ENCODE peak calls at places on chromosomes 6 and 20, in seven cellular contexts. X, T, U, Z, D, I and A are unnamed samples.

GRCh38 chr20:33709905-33710541 is 10.1 kb downstream of the PXMP4 start:
- DNase-seq in X (no peak), T (no peak), U (no peak), Z (no peak), D (no peak), I (no peak), A (no peak)

GRCh38 chr6:170516783-170517616 is 36.1 kb downstream of the PSMB1 start:
- DNase-seq in X (no peak), T (no peak), U (no peak), Z (no peak), D (peak; percentile 61), I (no peak), A (no peak)

GRCh38 chr20:34675561-34675960 is 1.3 kb downstream of the PIGU start:
- DNase-seq in X (no peak), T (no peak), U (no peak), Z (no peak), D (no peak), I (no peak), A (no peak)

GRCh38 chr6:89208551-89208950 is 8.6 kb downstream of the GABRR1 start:
- DNase-seq in X (no peak), T (no peak), U (no peak), Z (no peak), D (no peak), I (no peak), A (no peak)

GRCh38 chr6:53294095-53294494 is 54.7 kb downstream of the ELOVL5 start:
- DNase-seq in X (no peak), T (no peak), U (no peak), Z (no peak), D (no peak), I (no peak), A (no peak)

GRCh38 chr20:32456869-32457421 is 98.8 kb downstream of the ASXL1 start:
- DNase-seq in X (peak; percentile 69), T (peak; percentile 61), U (peak; percentile 84), Z (peak; percentile 25), D (peak; percentile 70), I (peak; percentile 86), A (no peak)

GRCh38 chr6:54846243-54846856 is at the start of gene FAM83B:
- DNase-seq in X (no peak), T (peak; percentile 57), U (peak; percentile 66), Z (no peak), D (no peak), I (peak; percentile 74), A (no peak)

GRCh38 chr6:61649845-61650244 is 636.2 kb downstream of the KHDRBS2 start:
- DNase-seq in X (no peak), T (no peak), U (no peak), Z (no peak), D (no peak), I (no peak), A (no peak)

GRCh38 chr6:41298785-41299498 is 12.5 kb upstream of the TREM1 start:
- DNase-seq in X (no peak), T (no peak), U (no peak), Z (no peak), D (no peak), I (no peak), A (no peak)

GRCh38 chr6:33962186-33962585 is 158.4 kb upstream of the MLN start:
- DNase-seq in X (no peak), T (no peak), U (no peak), Z (no peak), D (no peak), I (peak; percentile 61), A (no peak)

GRCh38 chr6:22101163-22101562 is 195.7 kb downstream of the PRL start:
- DNase-seq in X (no peak), T (no peak), U (no peak), Z (no peak), D (no peak), I (no peak), A (no peak)

GRCh38 chr6:113980937-113981554 is 10.1 kb upstream of the HDAC2 start:
- DNase-seq in X (no peak), T (no peak), U (no peak), Z (no peak), D (peak; percentile 23), I (no peak), A (peak; percentile 27)

GRCh38 chr6:38871745-38872568 is 156.8 kb downstream of the DNAH8 start:
- DNase-seq in X (no peak), T (no peak), U (no peak), Z (peak; percentile 14), D (peak; percentile 38), I (no peak), A (peak; percentile 42)

GRCh38 chr6:142763205-142763604 is 181.8 kb downstream of the HIVEP2 start:
- DNase-seq in X (peak; percentile 66), T (no peak), U (no peak), Z (no peak), D (no peak), I (no peak), A (no peak)

GRCh38 chr6:27066381-27066780 is 181.1 kb upstream of the PRSS16 start:
- DNase-seq in X (no peak), T (no peak), U (no peak), Z (no peak), D (no peak), I (no peak), A (no peak)

GRCh38 chr6:100664274-100665040 is 199.7 kb upstream of the SIM1 start:
- DNase-seq in X (no peak), T (no peak), U (no peak), Z (no peak), D (peak; percentile 20), I (no peak), A (no peak)

GRCh38 chr6:149252626-149253025 is 64.9 kb upstream of the TAB2 start:
- DNase-seq in X (no peak), T (no peak), U (no peak), Z (no peak), D (no peak), I (no peak), A (no peak)

GRCh38 chr6:160996316-160996715 is 4.7 kb downstream of the MAP3K4 start:
- DNase-seq in X (no peak), T (no peak), U (no peak), Z (no peak), D (no peak), I (no peak), A (no peak)

GRCh38 chr20:9130407-9130995 is 61.6 kb downstream of the PLCB4 start:
- DNase-seq in X (no peak), T (no peak), U (no peak), Z (no peak), D (no peak), I (no peak), A (no peak)
- H3K27ac ChIP-seq in X (no peak overlapping the region), T (no peak overlapping the region), U (no peak overlapping the region), Z (no peak overlapping the region), D (no peak overlapping the region), I (no peak overlapping the region), A (no peak overlapping the region)

GRCh38 chr20:4966826-4967751 is 34.2 kb downstream of the SLC23A2 start:
- DNase-seq in X (no peak), T (no peak), U (no peak), Z (no peak), D (peak; percentile 82), I (no peak), A (no peak)
- H3K27ac ChIP-seq in X (peak overlapping the region; percentile 74), T (no peak overlapping the region), U (no peak overlapping the region), Z (no peak overlapping the region), D (peak overlapping the region; percentile 76), I (no peak overlapping the region), A (no peak overlapping the region)

GRCh38 chr6:36788186-36788585 is 51.1 kb downstream of the CPNE5 start:
- DNase-seq in X (no peak), T (no peak), U (peak; percentile 6), Z (no peak), D (no peak), I (no peak), A (no peak)
- H3K27ac ChIP-seq in X (no peak overlapping the region), T (no peak overlapping the region), U (no peak overlapping the region), Z (no peak overlapping the region), D (no peak overlapping the region), I (no peak overlapping the region), A (no peak overlapping the region)

GRCh38 chr20:41232971-41233926 is 84.3 kb downstream of the ZHX3 start:
- DNase-seq in X (no peak), T (no peak), U (no peak), Z (no peak), D (peak; percentile 10), I (no peak), A (peak; percentile 51)
- H3K27ac ChIP-seq in X (peak overlapping the region; percentile 86), T (peak overlapping the region; percentile 72), U (peak overlapping the region; percentile 90), Z (peak overlapping the region; percentile 92), D (peak overlapping the region; percentile 64), I (peak overlapping the region; percentile 99), A (no peak overlapping the region)

DNA sequence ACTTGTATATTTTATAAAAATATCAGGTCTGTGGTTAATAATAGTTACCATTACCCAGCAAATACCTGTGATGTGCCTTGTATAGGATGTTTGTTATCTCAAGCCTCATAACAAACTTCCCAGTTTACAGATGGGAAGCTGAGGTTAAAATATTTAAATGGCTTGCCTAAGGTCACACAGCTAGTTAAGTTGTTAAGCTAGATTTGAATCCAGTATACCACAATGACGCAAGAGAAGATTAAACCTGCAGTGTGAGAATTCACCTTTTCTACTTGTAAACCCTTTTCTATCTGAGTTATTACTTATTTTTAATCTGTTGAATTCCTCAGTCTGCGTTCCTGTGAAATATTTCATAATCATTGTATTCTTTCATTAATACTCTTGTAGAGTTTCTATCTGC is 4.9 kb downstream of the DSP start:
- DNase-seq in X (no peak), T (no peak), U (no peak), Z (no peak), D (no peak), I (no peak), A (no peak)
- H3K27ac ChIP-seq in X (no peak overlapping the region), T (no peak overlapping the region), U (no peak overlapping the region), Z (no peak overlapping the region), D (no peak overlapping the region), I (no peak overlapping the region), A (no peak overlapping the region)

DNA sequence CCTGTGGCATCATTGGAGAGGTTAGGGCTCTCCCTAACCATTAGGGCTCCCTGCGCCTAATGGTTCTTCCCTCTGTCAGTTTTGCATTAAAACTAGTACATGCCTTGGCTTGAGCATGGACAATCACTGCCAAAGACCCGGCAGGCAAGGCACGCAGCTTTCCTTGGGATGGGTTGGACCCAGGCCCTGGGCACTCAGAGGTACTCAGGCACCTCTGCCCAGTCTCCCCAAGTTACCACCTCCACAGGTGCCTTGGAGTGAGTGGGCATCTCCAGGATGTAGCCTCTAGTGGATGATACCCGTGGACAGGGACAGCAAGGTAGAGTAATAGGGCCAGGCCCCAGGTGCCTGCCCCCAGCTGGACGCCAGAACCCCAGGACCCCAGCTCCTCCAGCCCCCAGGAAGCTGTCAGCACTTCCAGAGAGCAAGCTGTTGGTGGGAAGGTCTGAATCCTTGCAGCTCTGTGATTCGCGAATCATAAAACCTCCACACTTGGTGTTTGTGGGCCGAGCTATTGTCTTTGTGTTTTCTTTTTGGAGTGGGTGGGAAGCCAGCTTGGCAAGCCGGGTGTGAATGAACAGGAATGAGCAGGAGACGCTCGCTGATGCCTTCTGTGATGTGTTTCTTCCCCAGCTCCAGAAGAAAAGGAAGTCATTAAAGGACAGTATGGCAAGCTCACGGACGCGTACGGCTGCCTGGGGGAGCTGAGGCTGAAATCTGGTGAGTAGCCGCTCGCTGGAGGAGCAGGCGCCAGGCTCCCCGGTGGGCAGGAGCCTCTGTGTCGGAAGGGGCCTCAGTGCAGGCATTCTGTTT is 35.1 kb downstream of the SYNJ2 start:
- DNase-seq in X (peak; percentile 58), T (peak; percentile 8), U (peak; percentile 62), Z (no peak), D (no peak), I (peak; percentile 47), A (no peak)
- H3K27ac ChIP-seq in X (peak overlapping the region; percentile 99), T (no peak overlapping the region), U (no peak overlapping the region), Z (peak overlapping the region; percentile 99), D (peak overlapping the region; percentile 52), I (peak overlapping the region; percentile 18), A (no peak overlapping the region)